ENCODE peak calls at places on chromosomes 3 and 15, in six cellular contexts. P is fibroblast of lung, G is gastrocnemius medialis, F is neural progenitor cell, N is heart right ventricle, U is tibial nerve. C is an unnamed sample.

GRCh38 chr3:142117052-142117451 is 32.3 kb downstream of the TFDP2 start:
- DNase-seq in P (peak; percentile 76), G (no peak), F (no peak), N (no peak), U (no peak), C (no peak)

GRCh38 chr3:185176756-185177359 is 24.0 kb upstream of the C3orf70 start:
- DNase-seq in P (peak; percentile 14), G (no peak), F (peak; percentile 62), N (no peak), U (peak; percentile 21), C (no peak)

GRCh38 chr3:49265987-49266386 is 11.0 kb downstream of the C3orf62 start:
- DNase-seq in P (no peak), G (no peak), F (no peak), N (no peak), U (no peak), C (no peak)

GRCh38 chr3:194072097-194072428 is 63.9 kb upstream of the HES1 start:
- DNase-seq in P (peak; percentile 40), G (no peak), F (no peak), N (no peak), U (no peak), C (no peak)

GRCh38 chr3:74268753-74269152 is 345.7 kb downstream of the CNTN3 start:
- DNase-seq in P (peak; percentile 24), G (no peak), F (no peak), N (no peak), U (no peak), C (no peak)

GRCh38 chr15:90839187-90840071 is 29.0 kb upstream of the FURIN start:
- DNase-seq in P (peak; percentile 73), G (no peak), F (peak; percentile 79), N (no peak), U (no peak), C (no peak)

GRCh38 chr3:78139166-78139565 is 1099.3 kb downstream of the ROBO2 start:
- DNase-seq in P (peak; percentile 86), G (no peak), F (no peak), N (no peak), U (no peak), C (no peak)

GRCh38 chr15:84937144-84937543 is 44.5 kb upstream of the PDE8A start:
- DNase-seq in P (no peak), G (no peak), F (no peak), N (no peak), U (no peak), C (no peak)

GRCh38 chr15:29376580-29376979 is 107.0 kb upstream of the NSMCE3 start:
- DNase-seq in P (no peak), G (no peak), F (peak; percentile 22), N (no peak), U (no peak), C (no peak)

GRCh38 chr3:175980731-175981130 is 1121.6 kb downstream of the NAALADL2 start:
- DNase-seq in P (peak; percentile 22), G (no peak), F (no peak), N (no peak), U (no peak), C (no peak)

GRCh38 chr15:90231028-90232017 is 2.4 kb downstream of the CIB1 start:
- DNase-seq in P (no peak), G (no peak), F (no peak), N (no peak), U (no peak), C (no peak)

GRCh38 chr15:44593042-44593736 is 56.2 kb downstream of the EIF3J start:
- DNase-seq in P (no peak), G (no peak), F (no peak), N (no peak), U (no peak), C (no peak)

GRCh38 chr15:73051402-73051810 is 857 bp upstream of the NEO1 start:
- DNase-seq in P (no peak), G (peak; percentile 78), F (no peak), N (peak; percentile 72), U (peak; percentile 14), C (peak; percentile 87)

GRCh38 chr3:134477938-134478337 is 7.8 kb downstream of the ANAPC13 start:
- DNase-seq in P (peak; percentile 73), G (no peak), F (no peak), N (no peak), U (no peak), C (no peak)

GRCh38 chr3:134685881-134686802 is 35.3 kb upstream of the KY start:
- DNase-seq in P (peak; percentile 60), G (peak; percentile 58), F (no peak), N (no peak), U (no peak), C (no peak)

GRCh38 chr3:174548841-174549623 is 310.1 kb upstream of the NAALADL2 start:
- DNase-seq in P (no peak), G (no peak), F (no peak), N (no peak), U (no peak), C (no peak)

GRCh38 chr3:148950806-148951205 is 40.5 kb upstream of the GYG1 start:
- DNase-seq in P (no peak), G (no peak), F (no peak), N (no peak), U (no peak), C (no peak)

GRCh38 chr3:43290961-43291360 is 4.6 kb downstream of the SNRK start:
- DNase-seq in P (no peak), G (no peak), F (no peak), N (no peak), U (no peak), C (no peak)

GRCh38 chr15:98860647-98861041 is 146.9 kb downstream of the PGPEP1L start:
- DNase-seq in P (no peak), G (no peak), F (no peak), N (no peak), U (no peak), C (no peak)

GRCh38 chr3:164687211-164687610 is 391.1 kb downstream of the SI start:
- DNase-seq in P (no peak), G (no peak), F (no peak), N (no peak), U (no peak), C (no peak)

GRCh38 chr3:174533286-174533685 is 325.8 kb upstream of the NAALADL2 start:
- DNase-seq in P (peak; percentile 95), G (no peak), F (no peak), N (no peak), U (no peak), C (no peak)

GRCh38 chr3:194489736-194490612 is 3.2 kb upstream of the ATP13A3 start:
- DNase-seq in P (peak; percentile 60), G (no peak), F (no peak), N (no peak), U (no peak), C (no peak)

GRCh38 chr15:26260517-26261133 is 397.5 kb upstream of the ATP10A start:
- DNase-seq in P (peak; percentile 0), G (no peak), F (peak; percentile 81), N (peak; percentile 17), U (no peak), C (peak; percentile 58)

GRCh38 chr3:197080344-197080743 is 50.7 kb upstream of the MELTF start:
- DNase-seq in P (no peak), G (no peak), F (no peak), N (no peak), U (no peak), C (no peak)

GRCh38 chr3:112120485-112120836 is 12.6 kb downstream of the GCSAM start:
- DNase-seq in P (no peak), G (no peak), F (no peak), N (no peak), U (no peak), C (no peak)

GRCh38 chr3:105647047-105647446 is 221.8 kb downstream of the CBLB start:
- DNase-seq in P (peak; percentile 95), G (no peak), F (no peak), N (no peak), U (no peak), C (no peak)

GRCh38 chr3:112403101-112403500 is 70.1 kb downstream of the CD200 start:
- DNase-seq in P (no peak), G (no peak), F (no peak), N (no peak), U (no peak), C (no peak)

GRCh38 chr3:188350956-188351355 is 197.0 kb downstream of the LPP start:
- DNase-seq in P (no peak), G (no peak), F (no peak), N (no peak), U (no peak), C (no peak)
- H3K27ac ChIP-seq in P (no peak overlapping the region), G (peak overlapping the region; percentile 91), F (no peak overlapping the region), N (no peak overlapping the region), U (peak overlapping the region; percentile 82), C (peak overlapping the region; percentile 86)

GRCh38 chr3:31980530-31981205 is 394 bp downstream of the OSBPL10 start:
- DNase-seq in P (peak; percentile 66), G (peak; percentile 19), F (peak; percentile 78), N (peak; percentile 44), U (peak; percentile 18), C (peak; percentile 47)
- TF ChIP-seq CTCF in P (no peak), G (no peak), F (no peak), N (no peak), U (no peak), C (no peak)

DNA sequence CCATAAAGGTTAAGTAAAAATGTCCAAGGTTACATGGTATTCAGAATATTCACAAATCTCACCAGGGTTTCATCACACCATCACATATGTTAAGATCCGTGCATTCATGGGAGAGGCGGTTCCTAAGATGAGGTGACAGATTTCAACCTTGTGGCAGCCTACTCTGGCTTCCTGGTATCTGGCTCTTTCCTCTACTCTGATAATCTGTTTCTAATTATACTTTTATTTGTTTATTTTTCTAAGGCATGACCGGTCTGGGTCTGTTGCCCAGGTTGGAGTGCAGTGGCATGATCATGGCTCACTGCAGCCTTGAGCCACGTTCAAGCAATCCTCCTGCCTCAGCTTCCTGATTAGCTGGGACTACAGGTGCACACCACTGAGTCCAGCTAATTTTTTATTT is 34.4 kb downstream of the RAF1 start:
- DNase-seq in P (peak; percentile 40), G (peak; percentile 52), F (no peak), N (peak; percentile 44), U (no peak), C (peak; percentile 63)
- H3K27ac ChIP-seq in P (no peak overlapping the region), G (peak overlapping the region; percentile 79), F (no peak overlapping the region), N (peak overlapping the region; percentile 62), U (no peak overlapping the region), C (peak overlapping the region; percentile 81)

DNA sequence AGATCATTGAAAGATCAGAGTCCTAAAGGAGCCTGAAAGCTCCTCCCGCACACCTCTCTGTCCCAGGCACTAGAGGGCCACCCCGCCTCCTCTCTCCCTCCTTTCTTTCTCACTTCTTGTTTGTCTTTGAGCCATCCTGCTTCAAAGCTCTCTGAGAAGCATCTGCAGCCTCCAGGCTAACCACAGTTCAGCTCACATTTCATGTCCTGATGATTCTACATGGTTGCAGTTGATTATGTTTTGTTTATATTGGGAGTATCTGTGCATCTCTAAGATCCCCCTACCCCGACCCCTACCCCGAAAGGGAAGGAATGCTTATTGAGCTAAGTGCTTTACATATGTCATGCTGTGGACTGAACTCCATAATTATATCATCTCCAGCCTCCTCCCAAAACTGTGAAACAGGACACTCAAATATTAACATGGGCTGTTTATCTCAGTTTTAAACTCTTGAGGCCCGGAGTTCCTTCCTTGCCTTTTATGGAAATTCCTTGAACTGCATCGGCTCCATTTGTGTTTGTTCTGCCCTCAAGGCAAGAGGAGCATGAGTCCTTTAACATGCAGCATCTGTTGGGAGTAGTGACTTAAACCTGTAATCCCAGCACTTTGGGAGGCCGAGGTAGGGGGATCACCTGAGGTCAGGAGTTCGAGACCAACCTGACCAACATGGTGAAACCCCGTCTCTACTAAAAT is 30.9 kb downstream of the MGLL start:
- DNase-seq in P (peak; percentile 65), G (peak; percentile 47), F (peak; percentile 52), N (no peak), U (peak; percentile 12), C (peak; percentile 34)
- TF ChIP-seq CTCF in P (peak; percentile 12), G (peak; percentile 40), F (peak; percentile 41), N (peak; percentile 24), U (peak; percentile 17), C (peak; percentile 34)

GRCh38 chr15:77504871-77505270 is 84.2 kb downstream of the HMG20A start:
- DNase-seq in P (no peak), G (no peak), F (no peak), N (no peak), U (no peak), C (no peak)
- H3K27ac ChIP-seq in P (no peak overlapping the region), G (no peak overlapping the region), F (no peak overlapping the region), N (peak overlapping the region; percentile 98), U (no peak overlapping the region), C (no peak overlapping the region)